ENCODE peak calls at places on chromosomes 2 and 18, in five cellular contexts. Y is GM12865, P is kidney epithelial cell, K is upper lobe of right lung, U is astrocyte of the cerebellum. Z is an unnamed sample.

GRCh38 chr2:129936334-129936934 is 43.0 kb upstream of the RAB6C start:
- DNase-seq in P (no peak), K (no peak), Y (peak; percentile 58), U (no peak), Z (no peak)

GRCh38 chr2:14194233-14194632 is 438.3 kb upstream of the LRATD1 start:
- DNase-seq in Y (no peak), K (no peak), P (no peak), U (no peak), Z (no peak)

GRCh38 chr2:96890726-96891385 is 21.0 kb upstream of the SEMA4C start:
- DNase-seq in U (no peak), Y (no peak), P (no peak), K (no peak), Z (no peak)

GRCh38 chr2:12882393-12882792 is 165.7 kb downstream of the TRIB2 start:
- DNase-seq in Y (no peak), K (no peak), P (no peak), U (no peak), Z (no peak)

GRCh38 chr2:174450021-174450816 is 36.6 kb downstream of the GPR155 start:
- DNase-seq in P (no peak), Y (peak; percentile 40), U (no peak), K (no peak), Z (no peak)

GRCh38 chr2:216770050-216770449 is 74.7 kb upstream of the IGFBP5 start:
- DNase-seq in Y (no peak), U (no peak), P (no peak), K (no peak), Z (no peak)

GRCh38 chr2:26693287-26693849 is 846 bp downstream of the KCNK3 start:
- DNase-seq in U (no peak), K (no peak), P (no peak), Y (no peak), Z (no peak)

GRCh38 chr2:163155279-163155883 is 316.8 kb upstream of the KCNH7 start:
- DNase-seq in P (peak; percentile 2), U (peak; percentile 24), K (no peak), Y (peak; percentile 28), Z (peak; percentile 1)

GRCh38 chr2:39093208-39093898 is 27.5 kb downstream of the SOS1 start:
- DNase-seq in K (no peak), P (no peak), Y (peak; percentile 52), U (no peak), Z (no peak)

GRCh38 chr2:152037711-152038110 is 61.1 kb downstream of the CACNB4 start:
- DNase-seq in U (no peak), Y (no peak), P (no peak), K (no peak), Z (no peak)

GRCh38 chr2:71492112-71492511 is 38.8 kb downstream of the DYSF start:
- DNase-seq in U (no peak), Y (no peak), P (no peak), K (peak; percentile 47), Z (no peak)

GRCh38 chr2:152304845-152305244 is 30.1 kb upstream of the FMNL2 start:
- DNase-seq in U (no peak), K (no peak), Y (no peak), P (no peak), Z (no peak)

GRCh38 chr2:172844021-172844420 is 108.4 kb downstream of the RAPGEF4 start:
- DNase-seq in P (no peak), K (no peak), Y (no peak), U (no peak), Z (no peak)

GRCh38 chr2:209471037-209471436 is 47.2 kb downstream of the MAP2 start:
- DNase-seq in P (no peak), U (no peak), K (no peak), Y (no peak), Z (no peak)

GRCh38 chr2:143463717-143464116 is 334.5 kb downstream of the ARHGAP15 start:
- DNase-seq in K (no peak), U (no peak), P (no peak), Y (peak; percentile 40), Z (peak; percentile 37)
- TF ChIP-seq CTCF in K (no peak), U (no peak), P (no peak), Y (no peak), Z (no peak)

DNA sequence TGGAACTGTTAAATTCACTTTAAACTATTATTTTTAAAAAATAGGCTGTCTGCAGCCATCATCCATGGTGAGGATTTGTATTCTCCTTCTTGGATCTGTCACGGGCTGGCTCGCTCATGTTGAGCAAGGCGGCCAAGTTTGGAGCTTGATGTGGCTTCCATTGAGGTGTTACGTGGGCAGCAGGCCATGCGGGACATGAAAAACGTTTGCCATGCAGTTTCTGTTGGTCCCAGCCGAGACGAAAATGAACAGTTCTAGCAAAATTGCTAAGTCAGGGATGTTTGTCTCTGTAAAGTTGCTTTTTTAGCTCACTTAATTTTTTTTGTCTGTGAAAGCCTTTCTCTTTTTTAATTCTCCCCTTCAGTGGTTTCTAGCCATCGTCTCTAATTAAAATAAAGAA is 70.2 kb upstream of the MGAT5 start:
- DNase-seq in K (no peak), P (no peak), U (no peak), Y (no peak), Z (no peak)
- TF ChIP-seq CTCF in K (no peak), P (no peak), U (no peak), Y (no peak), Z (no peak)

DNA sequence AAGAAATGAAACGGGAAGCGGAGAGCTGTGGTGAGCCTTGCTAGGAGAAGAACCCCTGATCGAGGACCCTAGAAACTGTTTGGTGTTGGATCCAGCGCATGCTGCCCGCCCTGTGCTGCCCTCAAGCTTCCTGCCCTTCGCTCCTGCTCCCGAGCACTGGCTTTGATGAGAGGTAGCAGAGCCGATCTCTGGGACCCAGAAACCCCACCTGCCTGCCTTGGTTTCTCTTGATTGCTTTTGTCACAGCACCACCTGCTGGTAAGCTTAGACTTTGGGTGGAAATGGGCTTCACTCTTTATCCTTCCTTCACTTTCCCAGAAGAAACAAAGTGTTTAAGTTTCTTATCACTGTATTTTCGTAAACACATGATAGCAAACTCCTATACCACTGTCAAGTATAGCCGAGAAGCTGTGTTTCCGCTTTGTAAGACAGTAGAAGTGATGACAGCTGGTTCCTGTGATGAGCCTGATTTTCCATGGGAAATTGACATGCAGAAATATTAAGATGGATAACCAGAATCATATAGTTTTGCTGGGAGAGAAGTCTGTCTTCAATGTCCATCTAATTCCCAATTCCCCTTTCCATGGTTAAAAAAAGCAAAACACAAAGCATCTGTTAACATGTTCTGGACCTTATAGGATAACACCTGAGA is 267.4 kb downstream of the PHLPP1 start:
- DNase-seq in U (peak; percentile 40), Y (peak; percentile 73), K (no peak), P (peak; percentile 12), Z (peak; percentile 69)
- TF ChIP-seq CTCF in U (peak; percentile 81), Y (peak; percentile 81), K (peak; percentile 78), P (peak; percentile 75), Z (peak; percentile 85)

DNA sequence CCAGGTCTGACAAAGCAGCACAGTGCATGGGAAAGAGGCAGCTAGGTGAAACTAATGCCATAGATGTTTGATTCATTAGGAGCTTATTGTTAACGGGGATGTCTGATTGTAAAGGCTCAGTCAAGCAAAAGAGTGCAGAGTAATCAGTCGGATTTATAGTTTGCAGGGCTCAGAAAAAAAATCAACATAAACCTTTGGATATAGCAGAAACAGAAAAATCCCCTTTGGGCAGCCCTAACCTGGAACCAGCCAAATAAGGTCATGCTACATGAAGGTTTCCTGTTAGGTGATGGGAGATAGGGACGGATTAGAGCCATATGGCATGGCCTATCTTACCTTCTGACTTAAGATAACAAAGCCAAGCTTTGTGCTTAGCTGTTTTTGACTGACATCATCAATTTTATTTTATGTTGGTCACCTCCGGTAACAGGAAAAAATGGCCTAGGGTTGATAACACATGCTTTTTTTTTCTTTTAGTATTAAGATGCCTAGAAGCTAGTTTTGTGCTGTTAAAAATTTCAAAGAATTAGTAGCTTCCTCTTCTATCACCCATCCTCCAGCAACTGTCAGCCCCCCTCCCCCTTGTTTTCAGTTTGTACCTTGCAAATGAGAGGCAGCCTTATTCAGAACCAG is 60.7 kb upstream of the ZEB2 start:
- DNase-seq in K (no peak), P (no peak), U (no peak), Y (no peak), Z (no peak)
- TF ChIP-seq CTCF in K (no peak), P (no peak), U (no peak), Y (no peak), Z (no peak)

DNA sequence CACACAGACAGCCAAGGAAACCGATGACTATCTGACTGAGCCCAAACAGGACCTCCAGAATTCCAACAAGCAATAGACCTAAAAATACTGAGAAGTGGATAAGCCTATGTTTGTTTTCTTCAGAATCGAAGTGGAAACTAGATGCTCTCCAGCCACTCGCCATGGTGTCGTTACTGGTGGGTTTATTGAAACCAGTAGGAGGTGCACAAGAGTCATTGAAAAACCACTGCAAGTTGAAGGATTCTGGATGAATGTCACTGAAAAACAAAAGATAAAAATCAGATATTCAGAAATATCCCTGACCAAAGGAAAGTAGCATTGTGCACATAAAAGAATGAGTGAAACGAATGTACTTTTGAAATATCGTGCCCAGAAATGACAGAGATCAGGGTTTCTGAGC is 15.3 kb downstream of the TM4SF20 start:
- DNase-seq in U (no peak), Y (peak; percentile 17), K (no peak), P (no peak), Z (no peak)
- TF ChIP-seq CTCF in U (no peak), Y (peak; percentile 21), K (no peak), P (peak; percentile 7), Z (peak; percentile 30)

DNA sequence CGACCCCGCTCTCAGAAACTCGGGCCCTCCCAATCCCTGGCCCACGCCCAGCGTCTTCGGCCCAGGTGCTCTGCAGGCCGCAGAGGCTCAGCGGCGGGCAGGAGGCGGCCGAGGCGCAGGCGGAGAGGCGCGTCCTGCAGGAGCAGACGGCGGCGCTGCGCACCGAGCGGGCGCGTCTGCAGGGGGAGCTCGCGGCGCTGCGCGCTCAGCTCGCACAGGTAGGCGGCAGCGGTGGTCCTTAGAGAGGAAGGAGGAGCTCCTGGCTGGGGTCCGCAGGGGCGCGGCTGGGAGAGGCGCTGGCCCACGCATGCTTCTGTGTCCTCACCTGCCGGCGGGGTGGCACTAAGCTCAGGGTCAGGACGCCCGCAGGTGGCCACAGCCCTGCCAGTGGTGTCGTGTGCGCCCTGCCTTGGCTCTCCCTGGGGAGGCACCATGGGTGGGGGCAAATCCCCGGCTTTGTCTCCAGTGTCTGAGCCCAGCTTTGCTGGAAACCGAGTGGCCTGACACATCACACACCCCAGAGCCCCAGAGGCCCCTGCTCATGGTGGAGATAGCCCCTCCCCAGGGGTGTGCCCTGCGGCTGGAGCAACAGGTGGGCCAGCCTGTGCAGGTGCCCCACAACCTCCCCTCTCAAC is 14.9 kb upstream of the SNED1 start:
- DNase-seq in K (peak; percentile 81), U (no peak), Y (peak; percentile 60), P (no peak), Z (peak; percentile 53)
- TF ChIP-seq CTCF in K (peak; percentile 60), U (peak; percentile 64), Y (peak; percentile 66), P (peak; percentile 31), Z (peak; percentile 75)

GRCh38 chr2:109172556-109173105 is 43.6 kb downstream of the SH3RF3 start:
- DNase-seq in Y (no peak), U (no peak), P (no peak), K (no peak), Z (no peak)

GRCh38 chr2:109170645-109171044 is 41.6 kb downstream of the SH3RF3 start:
- DNase-seq in P (no peak), U (no peak), Y (no peak), K (no peak), Z (no peak)

GRCh38 chr2:109174214-109174613 is 45.2 kb downstream of the SH3RF3 start:
- DNase-seq in K (no peak), Y (no peak), U (no peak), P (no peak), Z (peak; percentile 55)

GRCh38 chr2:109173311-109174171 is 44.5 kb downstream of the SH3RF3 start:
- DNase-seq in K (no peak), Y (no peak), U (peak; percentile 95), P (no peak), Z (no peak)

GRCh38 chr2:109171444-109172334 is 42.7 kb downstream of the SH3RF3 start:
- DNase-seq in U (peak; percentile 93), P (peak; percentile 35), Y (no peak), K (no peak), Z (no peak)
- TF ChIP-seq CTCF in U (peak; percentile 22), P (no peak), Y (no peak), K (peak; percentile 31), Z (no peak)

GRCh38 chr2:95289251-95289650 is 7.9 kb upstream of the KCNIP3 start:
- DNase-seq in P (no peak), K (no peak), U (no peak), Y (no peak), Z (no peak)
- TF ChIP-seq CTCF in P (no peak), K (no peak), U (no peak), Y (no peak), Z (no peak)

Z was measured in activated CD8-positive, alpha-beta T cell treated with anti-CD3 and anti-CD28 coated beads for 36 hours.